ENCODE peak calls at places on chromosome 15, in seven cellular contexts. E is lung; S is globus pallidus; V is neural crest cell; B is uterus; D is neural progenitor cell; P is activated CD8-positive, alpha-beta memory T cell treated with anti-CD3 and anti-CD28 coated beads for 48 hours. Z is an unnamed sample.

GRCh38 chr15:68436680-68437079 is 4.7 kb upstream of the ITGA11 start:
- DNase-seq in S (no peak), B (no peak), P (no peak), E (peak), D (no peak), V (peak), Z (peak)

GRCh38 chr15:55800216-55800615 is 57.3 kb upstream of the PRTG start:
- DNase-seq in B (no peak), V (no peak), E (no peak), P (no peak), D (no peak), S (no peak), Z (no peak)

GRCh38 chr15:44591326-44591725 is 54.4 kb downstream of the EIF3J start:
- DNase-seq in S (no peak), V (no peak), E (no peak), B (no peak), D (no peak), P (no peak), Z (no peak)

GRCh38 chr15:38672814-38673292 is 108.2 kb upstream of the RASGRP1 start:
- DNase-seq in S (no peak), B (no peak), P (no peak), E (no peak), D (no peak), V (no peak), Z (no peak)

GRCh38 chr15:58931985-58932384 is 1.5 kb downstream of the SLTM start:
- DNase-seq in B (no peak), V (no peak), D (no peak), S (peak), P (no peak), E (peak), Z (no peak)

GRCh38 chr15:51861557-51862350 is 32.3 kb downstream of the TMOD3 start:
- DNase-seq in V (no peak), E (no peak), S (no peak), D (no peak), B (no peak), P (no peak), Z (no peak)

GRCh38 chr15:57286446-57287127 is 89.7 kb upstream of the CGNL1 start:
- DNase-seq in B (no peak), P (no peak), E (no peak), D (peak), S (no peak), V (no peak), Z (no peak)

GRCh38 chr15:58524247-58524646 is 92.5 kb downstream of the LIPC start:
- DNase-seq in B (no peak), V (no peak), S (no peak), P (no peak), D (no peak), E (no peak), Z (no peak)

GRCh38 chr15:68616397-68616796 is 37.6 kb downstream of the CORO2B start:
- DNase-seq in E (no peak), B (no peak), S (peak), D (no peak), P (no peak), V (no peak), Z (no peak)

GRCh38 chr15:31975446-31976229 is 54.7 kb upstream of the CHRNA7 start:
- DNase-seq in P (no peak), E (no peak), D (peak), V (no peak), B (no peak), S (peak), Z (peak)

GRCh38 chr15:41259546-41260189 is 28.6 kb downstream of the CHP1 start:
- DNase-seq in E (no peak), S (no peak), P (no peak), B (no peak), V (no peak), D (no peak), Z (no peak)

GRCh38 chr15:48177383-48177874 is 666 bp downstream of the MYEF2 start:
- DNase-seq in V (no peak), S (peak), B (no peak), D (no peak), P (no peak), E (no peak), Z (no peak)

GRCh38 chr15:68701886-68702285 is 118.8 kb downstream of the ANP32A start:
- DNase-seq in B (no peak), D (no peak), V (no peak), E (no peak), S (no peak), P (no peak), Z (no peak)

GRCh38 chr15:89111352-89111751 is 23.1 kb downstream of the ABHD2 start:
- DNase-seq in P (no peak), B (no peak), V (no peak), E (no peak), S (no peak), D (no peak), Z (no peak)

GRCh38 chr15:64653757-64654156 is 121.6 kb downstream of the RBPMS2 start:
- DNase-seq in D (no peak), S (no peak), B (no peak), V (no peak), E (no peak), P (no peak), Z (no peak)

GRCh38 chr15:39472661-39473657 is 107.9 kb upstream of the THBS1 start:
- DNase-seq in E (peak), D (no peak), V (no peak), B (peak), S (peak), P (no peak), Z (peak)

Z was measured in esophagus muscularis mucosa.